ENCODE peak calls at places on chromosome 2, in four cellular contexts. N is posterior cingulate gyrus; F is activated naive CD8-positive, alpha-beta T cell treated with anti-CD3 and anti-CD28 coated beads for 36 hours; O is upper lobe of right lung. R is an unnamed sample.

GRCh38 chr2:9203876-9204275 is 2.7 kb upstream of the ASAP2 start:
- DNase-seq in F (no peak), N (no peak), O (no peak), R (no peak)

GRCh38 chr2:227774011-227774624 is 28.4 kb downstream of the SCYGR8 start:
- DNase-seq in F (peak; percentile 14), O (no peak), N (no peak), R (peak; percentile 38)

GRCh38 chr2:169069341-169069740 is at the start of gene DHRS9:
- DNase-seq in N (no peak), O (peak; percentile 63), F (no peak), R (no peak)

GRCh38 chr2:131043199-131044077 is 49.8 kb downstream of the FAM168B start:
- DNase-seq in N (no peak), O (no peak), F (no peak), R (no peak)

GRCh38 chr2:88903744-88904353 is 212.4 kb downstream of the RPIA start:
- DNase-seq in N (no peak), O (no peak), F (no peak), R (no peak)

GRCh38 chr2:98757904-98758421 is 27.0 kb upstream of the MGAT4A start:
- DNase-seq in N (no peak), F (peak; percentile 34), O (peak; percentile 79), R (peak; percentile 66)

GRCh38 chr2:205060269-205060668 is 515.0 kb downstream of the PARD3B start:
- DNase-seq in F (no peak), N (no peak), O (no peak), R (no peak)

GRCh38 chr2:9331704-9332103 is 91.6 kb downstream of the ITGB1BP1 start:
- DNase-seq in N (no peak), O (no peak), F (no peak), R (no peak)

R was measured in GM13977.